ENCODE peak calls at places on chromosomes 7 and 10, in seven cellular contexts. I is EL, W is AG08395, F is left cardiac atrium, D is HEK293T, L is HT-29, Z is GM18507. G is an unnamed sample.

GRCh38 chr10:119120413-119120867 is 16.5 kb downstream of the DENND10 start:
- DNase-seq in I (peak), W (no peak), F (no peak), D (no peak), L (no peak), Z (peak), G (no peak)

GRCh38 chr10:60222060-60222459 is 167.6 kb downstream of the ANK3 start:
- DNase-seq in I (no peak), W (no peak), F (no peak), D (no peak), L (no peak), Z (no peak), G (no peak)

GRCh38 chr10:107540981-107541380 is 376.5 kb upstream of the SORCS1 start:
- DNase-seq in I (no peak), W (no peak), F (no peak), D (no peak), L (no peak), Z (no peak), G (no peak)

GRCh38 chr7:141649865-141650499 is 52.0 kb downstream of the DENND11 start:
- DNase-seq in I (peak), W (peak), F (peak), D (peak), L (peak), Z (peak), G (peak)

GRCh38 chr7:2245883-2246679 is 4.1 kb downstream of the NUDT1 start:
- DNase-seq in I (no peak), W (no peak), F (no peak), D (no peak), L (no peak), Z (no peak), G (no peak)

GRCh38 chr7:136874393-136875032 is 6.1 kb downstream of the CHRM2 start:
- DNase-seq in I (peak), W (peak), F (no peak), D (peak), L (peak), Z (no peak), G (no peak)

GRCh38 chr7:44887293-44887692 is 2.0 kb upstream of the PURB start:
- DNase-seq in I (no peak), W (no peak), F (no peak), D (no peak), L (no peak), Z (no peak), G (no peak)

GRCh38 chr10:17683541-17683940 is 39.6 kb downstream of the STAM start:
- DNase-seq in I (no peak), W (no peak), F (no peak), D (no peak), L (no peak), Z (no peak), G (no peak)

GRCh38 chr10:113059001-113059780 is 109.1 kb downstream of the TCF7L2 start:
- DNase-seq in I (peak), W (peak), F (no peak), D (no peak), L (no peak), Z (no peak), G (no peak)

GRCh38 chr7:15489383-15489782 is 72.4 kb downstream of the AGMO start:
- DNase-seq in I (no peak), W (no peak), F (no peak), D (peak), L (no peak), Z (no peak), G (no peak)

G was measured in GM19239.